ENCODE peak calls at places on chromosomes 7 and 10, in four cellular contexts. S, H, J and X are unnamed samples.

GRCh38 chr10:95284807-95285206 is 6.0 kb downstream of the PDLIM1 start:
- DNase-seq in S (no peak), J (no peak), H (no peak), X (no peak)

GRCh38 chr7:98988641-98989040 is 110.3 kb downstream of the TRRAP start:
- DNase-seq in H (no peak), S (no peak), J (no peak), X (no peak)

GRCh38 chr7:52565980-52566379 is 469.5 kb upstream of the POM121L12 start:
- DNase-seq in J (no peak), S (no peak), H (no peak), X (no peak)

GRCh38 chr10:73625004-73625883 is 16.0 kb downstream of the MYOZ1 start:
- DNase-seq in H (no peak), J (no peak), S (peak), X (peak)

GRCh38 chr10:27743736-27744477 is 1.7 kb downstream of the MKX start:
- DNase-seq in H (no peak), S (no peak), J (no peak), X (no peak)

GRCh38 chr10:79367421-79368189 is 20.3 kb downstream of the PPIF start:
- DNase-seq in S (no peak), J (no peak), H (no peak), X (no peak)

GRCh38 chr10:114822771-114823463 is 1.3 kb downstream of the FHIP2A start:
- DNase-seq in S (no peak), H (no peak), J (no peak), X (no peak)

GRCh38 chr7:42082144-42082543 is 154.9 kb downstream of the GLI3 start:
- DNase-seq in S (no peak), H (no peak), J (no peak), X (no peak)

GRCh38 chr7:134643131-134643530 is 3.5 kb upstream of the BPGM start:
- DNase-seq in S (no peak), H (peak), J (no peak), X (no peak)

GRCh38 chr7:568681-569035 is 49.0 kb upstream of the PDGFA start:
- DNase-seq in S (no peak), J (no peak), H (no peak), X (peak)

GRCh38 chr10:79433324-79434222 is 11.9 kb downstream of the ZCCHC24 start:
- DNase-seq in S (no peak), J (no peak), H (no peak), X (peak)

GRCh38 chr10:4291995-4292394 is 507.0 kb upstream of the KLF6 start:
- DNase-seq in H (no peak), J (peak), S (no peak), X (no peak)

GRCh38 chr7:598899-599298 is 79.3 kb upstream of the PDGFA start:
- DNase-seq in S (no peak), J (no peak), H (no peak), X (no peak)

GRCh38 chr10:13095094-13095493 is 4.9 kb upstream of the OPTN start:
- DNase-seq in S (no peak), H (no peak), J (no peak), X (no peak)

GRCh38 chr7:51850141-51850540 is 533.5 kb upstream of the COBL start:
- DNase-seq in J (no peak), H (no peak), S (no peak), X (no peak)

GRCh38 chr7:90244909-90245841 is at the start of gene CFAP69:
- DNase-seq in S (peak), H (peak), J (peak), X (peak)
- TF ChIP-seq POLR2A in S (no peak), H (no peak), J (peak), X (no peak)

GRCh38 chr10:75201793-75202307 is 8.7 kb upstream of the VDAC2 start:
- DNase-seq in H (peak), S (no peak), J (no peak), X (no peak)
- TF ChIP-seq POLR2A in H (no peak), S (no peak), J (no peak), X (no peak)

GRCh38 chr10:37831495-37832333 is 25.7 kb downstream of the ZNF248 start:
- DNase-seq in H (no peak), S (no peak), J (no peak), X (no peak)
- TF ChIP-seq POLR2A in H (no peak), S (no peak), J (no peak), X (no peak)

DNA sequence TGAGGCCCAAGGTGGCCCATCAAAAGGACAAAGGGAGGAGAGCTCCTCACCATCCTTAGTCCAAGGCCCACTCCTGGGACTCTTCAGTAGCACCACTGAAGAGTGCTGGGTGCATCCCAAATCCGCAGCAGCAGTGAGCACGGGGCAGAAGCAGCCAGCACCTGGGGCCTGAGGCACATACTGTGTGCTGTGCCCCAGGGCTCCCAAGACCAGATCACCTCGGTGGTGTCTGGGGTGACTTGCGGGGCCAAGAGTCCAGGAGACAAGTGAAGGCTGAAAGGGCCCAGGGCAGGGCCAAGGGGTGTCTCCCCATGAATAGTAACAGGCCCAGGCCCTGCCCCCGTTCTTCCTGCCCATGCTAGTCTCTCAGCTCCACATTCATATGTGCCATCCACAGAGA is 59.9 kb upstream of the INSIG1 start:
- DNase-seq in H (no peak), J (no peak), S (no peak), X (no peak)
- TF ChIP-seq POLR2A in H (no peak), J (no peak), S (no peak), X (no peak)

DNA sequence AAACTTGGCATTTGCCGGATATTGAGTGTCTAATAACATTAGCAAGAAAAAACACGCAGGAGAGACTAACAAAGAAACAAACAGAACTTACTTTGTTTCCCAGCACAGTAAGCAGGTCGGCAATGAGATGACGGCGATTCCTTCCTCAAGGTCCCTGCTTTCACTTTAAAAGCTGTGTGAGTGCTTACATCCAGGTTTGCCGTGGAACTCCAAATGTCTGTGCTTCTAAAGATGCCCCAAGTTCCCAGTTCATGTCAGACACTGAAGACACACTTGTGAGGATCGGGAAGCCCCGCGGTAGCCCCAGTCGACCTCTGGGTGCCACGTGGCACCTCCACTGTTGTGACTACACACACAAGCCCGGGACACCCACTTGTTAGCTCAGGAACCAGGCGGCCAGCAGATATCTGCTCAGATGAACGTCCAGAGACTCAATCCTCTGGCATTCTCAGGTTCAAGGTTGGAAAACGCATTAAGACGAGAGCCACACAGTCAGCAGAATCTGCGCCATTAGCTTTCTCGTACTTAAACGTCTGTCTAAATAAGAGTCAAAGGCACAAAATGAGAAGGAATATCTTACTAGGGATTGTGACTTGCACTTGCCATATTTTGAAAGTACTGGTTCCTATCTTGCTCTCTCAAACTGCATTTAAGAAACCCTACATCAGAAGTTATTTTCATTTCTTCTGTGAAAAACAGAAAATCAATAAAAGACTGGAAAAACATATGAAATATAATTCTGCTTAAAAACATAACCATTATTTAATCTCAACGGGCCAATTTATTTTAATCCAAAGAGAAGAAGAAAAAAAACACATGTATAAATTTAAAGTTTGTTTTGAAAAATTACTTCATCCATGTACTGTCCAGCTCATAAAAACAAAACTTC is 207.6 kb upstream of the KLF14 start:
- DNase-seq in S (peak), J (peak), H (peak), X (no peak)
- TF ChIP-seq POLR2A in S (peak), J (peak), H (no peak), X (no peak)

GRCh38 chr7:30752484-30752883 is 549 bp downstream of the INMT start:
- DNase-seq in J (no peak), S (no peak), H (no peak), X (no peak)

GRCh38 chr7:30752979-30753378 is 1.0 kb downstream of the INMT start:
- DNase-seq in H (peak), J (peak), S (peak), X (peak)

GRCh38 chr7:30750574-30751256 is 1.2 kb upstream of the INMT start:
- DNase-seq in J (peak), H (no peak), S (no peak), X (peak)

GRCh38 chr7:30751257-30751650 is 681 bp upstream of the INMT start:
- DNase-seq in J (no peak), S (no peak), H (no peak), X (no peak)

GRCh38 chr7:30751696-30752273 is at the start of gene INMT:
- DNase-seq in H (no peak), S (no peak), J (peak), X (peak)
- TF ChIP-seq POLR2A in H (no peak), S (peak), J (no peak), X (no peak)